ENCODE peak calls at places on chromosomes 12 and 14, in eight cellular contexts. W, V, S, P, D, H, B and U are unnamed samples. For H3K27me3, the result is how much of the 10 kb centered on the place peaks cover.

GRCh38 chr14:100899841-100900771 is 3.4 kb downstream of the RTL1 start:
- DNase-seq in D (peak), W (peak), B (no peak), H (no peak), P (no peak), S (peak), V (peak), U (no peak)

GRCh38 chr12:66668311-66668710 is 10.6 kb downstream of the GRIP1 start:
- DNase-seq in H (no peak), P (no peak), V (no peak), S (no peak), B (no peak), D (no peak), W (no peak), U (no peak)

GRCh38 chr14:99546230-99546879 is 57.7 kb downstream of the CCDC85C start:
- DNase-seq in D (no peak), W (peak), V (no peak), P (no peak), H (no peak), S (peak), B (no peak), U (no peak)

GRCh38 chr12:16062611-16063010 is 151.5 kb downstream of the DERA start:
- DNase-seq in S (no peak), D (no peak), W (no peak), H (no peak), B (no peak), V (no peak), P (no peak), U (peak)

GRCh38 chr12:69196302-69197288 is 42.8 kb upstream of the CPSF6 start:
- DNase-seq in B (no peak), H (no peak), S (peak), W (no peak), P (peak), V (peak), D (peak), U (peak)

GRCh38 chr12:112116232-112117060 is 7.9 kb upstream of the NAA25 start:
- DNase-seq in D (peak), H (peak), W (peak), B (no peak), V (peak), S (peak), P (no peak), U (peak)

GRCh38 chr12:7059780-7060179 is 738 bp upstream of the C1S start:
- DNase-seq in V (no peak), B (no peak), H (no peak), W (no peak), D (no peak), P (no peak), S (no peak), U (no peak)

GRCh38 chr14:75163677-75164076 is 12.7 kb downstream of the TMED10 start:
- DNase-seq in B (no peak), S (no peak), P (no peak), V (no peak), H (no peak), D (no peak), W (no peak), U (no peak)

GRCh38 chr14:20454645-20455354 is at the start of the genes APEX1 and OSGEP:
- DNase-seq in B (peak), H (peak), P (peak), W (peak), S (peak), D (peak), V (peak), U (peak)

GRCh38 chr14:91606851-91607250 is 96.7 kb upstream of the PPP4R3A start:
- DNase-seq in V (no peak), B (no peak), W (no peak), H (no peak), S (no peak), P (no peak), D (no peak), U (peak)

GRCh38 chr12:106918746-106919145 is 37.0 kb upstream of the TMEM263 start:
- DNase-seq in W (peak), P (peak), B (no peak), D (peak), V (peak), S (no peak), H (peak), U (no peak)

GRCh38 chr12:22043943-22044342 is 2.1 kb upstream of the CMAS start:
- DNase-seq in H (no peak), B (no peak), S (no peak), P (no peak), D (no peak), W (no peak), V (no peak), U (no peak)

GRCh38 chr12:81077686-81078441 is at the start of gene ACSS3:
- DNase-seq in D (peak), S (no peak), H (no peak), P (no peak), W (peak), B (no peak), V (peak), U (no peak)

GRCh38 chr12:20585055-20585625 is 110.0 kb upstream of the SLCO1C1 start:
- DNase-seq in V (no peak), D (no peak), P (no peak), B (no peak), H (no peak), S (no peak), W (no peak), U (no peak)

GRCh38 chr14:64762044-64763034 is 58.1 kb downstream of the PLEKHG3 start:
- DNase-seq in V (no peak), W (peak), H (peak), D (peak), B (no peak), P (no peak), S (peak), U (no peak)

GRCh38 chr12:95740751-95741150 is 49.8 kb downstream of the NTN4 start:
- DNase-seq in V (no peak), S (no peak), B (no peak), D (no peak), W (no peak), P (no peak), H (no peak), U (no peak)

GRCh38 chr14:74501135-74501614 is 7.6 kb downstream of the ISCA2 start:
- DNase-seq in H (no peak), D (peak), B (no peak), W (peak), S (peak), V (peak), P (no peak), U (no peak)

GRCh38 chr12:51549637-51550036 is 41.4 kb upstream of the SCN8A start:
- DNase-seq in W (no peak), V (no peak), H (no peak), B (no peak), S (no peak), D (no peak), P (no peak), U (no peak)

GRCh38 chr14:65101631-65102440 is 481 bp downstream of the MAX start:
- DNase-seq in D (no peak), W (peak), H (no peak), P (no peak), V (peak), B (no peak), S (no peak), U (no peak)

GRCh38 chr14:99326041-99326710 is 54.2 kb upstream of the BCL11B start:
- DNase-seq in H (no peak), P (no peak), S (no peak), D (no peak), V (no peak), W (peak), B (no peak), U (no peak)

GRCh38 chr14:46840971-46841729 is 189.6 kb upstream of the RPL10L start:
- DNase-seq in H (no peak), S (no peak), V (peak), P (no peak), W (no peak), B (no peak), D (no peak), U (no peak)

GRCh38 chr12:77537648-77538047 is 293.0 kb upstream of the NAV3 start:
- DNase-seq in W (no peak), B (no peak), S (no peak), D (no peak), V (no peak), H (no peak), P (no peak), U (no peak)

GRCh38 chr12:30985814-30986452 is 59.4 kb downstream of the TSPAN11 start:
- DNase-seq in V (peak), P (peak), W (peak), B (no peak), H (peak), D (peak), S (peak), U (no peak)

GRCh38 chr12:59444932-59445331 is 150.9 kb upstream of the SLC16A7 start:
- DNase-seq in V (no peak), S (no peak), D (no peak), W (no peak), B (no peak), P (no peak), H (no peak), U (no peak)

GRCh38 chr12:49533331-49533730 is 5.5 kb upstream of the KCNH3 start:
- DNase-seq in B (no peak), D (no peak), P (no peak), S (no peak), H (no peak), V (no peak), W (no peak), U (no peak)

GRCh38 chr12:49535921-49536525 is 2.8 kb upstream of the KCNH3 start:
- DNase-seq in D (no peak), S (no peak), B (no peak), H (no peak), V (no peak), P (no peak), W (no peak), U (no peak)

GRCh38 chr12:49537231-49537708 is 1.6 kb upstream of the KCNH3 start:
- DNase-seq in W (no peak), V (peak), B (no peak), D (no peak), H (no peak), S (no peak), P (no peak), U (no peak)

GRCh38 chr12:49536526-49537195 is 2.2 kb upstream of the KCNH3 start:
- DNase-seq in B (no peak), W (no peak), V (no peak), S (no peak), P (no peak), D (no peak), H (no peak), U (peak)

DNA sequence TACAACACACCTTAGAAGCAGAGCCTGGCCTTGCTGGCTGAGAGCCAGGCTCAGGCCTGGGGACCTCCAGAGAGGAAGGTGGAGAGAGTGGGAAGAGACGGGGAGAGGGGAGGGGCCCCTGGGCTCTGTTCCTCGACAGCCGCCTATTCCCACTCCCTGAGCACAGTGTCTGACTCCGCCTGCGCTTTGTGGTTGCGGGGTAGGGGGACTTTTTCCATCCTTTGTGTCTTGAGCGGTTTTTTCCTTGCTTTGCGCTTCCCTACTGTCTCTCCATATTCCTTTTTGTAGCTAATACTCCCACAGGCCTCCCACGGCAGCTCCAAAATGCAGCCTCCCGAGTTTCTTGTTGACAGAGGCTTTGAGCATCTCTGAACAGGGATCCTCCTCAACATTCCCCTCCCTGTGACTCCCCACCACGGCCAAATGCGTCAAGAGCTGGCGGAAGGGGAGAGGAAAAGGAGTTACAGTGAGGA is 4.0 kb upstream of the KCNH3 start:
- DNase-seq in H (no peak), V (peak), S (no peak), B (no peak), D (no peak), W (peak), P (no peak), U (no peak)
- H3K27me3 ChIP-seq in H (under half), V (half or more), S (under half), B (under half), D (under half), W (under half), P (under half), U (under half)

GRCh38 chr12:34352098-34352497 is 329.8 kb downstream of the ALG10 start:
- DNase-seq in D (no peak), B (no peak), P (no peak), W (no peak), H (no peak), V (no peak), S (no peak), U (no peak)

GRCh38 chr12:34358198-34358597 is 335.9 kb downstream of the ALG10 start:
- DNase-seq in W (no peak), V (no peak), B (no peak), D (no peak), S (no peak), H (no peak), P (no peak), U (no peak)

GRCh38 chr12:34357791-34358190 is 335.5 kb downstream of the ALG10 start:
- DNase-seq in S (no peak), D (no peak), P (no peak), V (no peak), B (no peak), H (no peak), W (no peak), U (no peak)

GRCh38 chr12:34356233-34356987 is 334.1 kb downstream of the ALG10 start:
- DNase-seq in V (no peak), D (no peak), P (no peak), S (peak), W (no peak), B (no peak), H (no peak), U (no peak)

DNA sequence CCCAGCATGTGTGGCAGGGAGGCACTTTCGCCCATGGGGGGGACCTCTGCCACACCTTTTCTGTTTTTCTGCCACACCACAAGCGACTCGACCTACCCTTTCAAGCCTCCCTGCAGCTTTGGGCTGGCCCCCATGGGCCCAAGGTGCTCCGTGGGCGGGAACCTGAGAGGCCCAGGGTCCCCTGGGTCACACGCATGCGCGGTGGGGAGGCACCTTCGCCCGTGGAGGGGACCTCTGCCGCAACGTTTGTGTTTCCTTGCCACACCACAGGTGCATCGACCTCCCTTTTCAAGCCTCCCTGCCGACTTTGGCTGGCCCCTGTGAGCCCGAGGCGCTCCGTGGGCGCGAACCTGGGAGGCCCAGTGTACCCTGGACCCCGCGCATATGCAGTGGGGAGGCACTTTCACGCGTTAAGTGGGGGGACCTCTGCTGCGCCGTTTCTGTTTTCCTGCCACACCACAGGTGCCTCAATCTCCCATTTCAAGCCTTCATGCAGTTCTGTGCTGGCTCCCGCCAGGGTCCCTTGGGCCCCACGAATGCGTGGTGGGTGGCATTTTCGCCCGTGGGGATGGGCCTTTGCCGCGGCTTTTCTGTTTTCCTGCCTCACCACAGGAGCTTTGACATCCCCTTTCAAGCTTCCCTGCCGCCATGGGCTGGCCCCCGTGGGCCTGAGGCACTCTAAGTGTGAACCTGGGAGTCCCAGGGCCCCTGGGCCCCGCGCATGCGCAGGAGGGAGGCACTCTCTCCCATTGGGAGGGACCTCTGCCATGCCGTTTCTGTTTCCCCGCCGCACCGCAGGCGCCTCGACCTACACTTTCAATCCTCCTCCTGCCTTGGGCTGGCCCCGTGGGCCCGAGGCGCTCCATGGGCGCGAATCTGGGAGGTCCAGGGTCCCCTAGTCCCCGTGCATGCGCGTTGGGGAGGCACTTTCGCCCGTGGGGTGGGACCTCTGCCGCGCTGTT is 332.2 kb downstream of the ALG10 start:
- DNase-seq in P (no peak), V (no peak), D (no peak), B (no peak), H (no peak), S (peak), W (peak), U (no peak)
- TF ChIP-seq POLR2AphosphoS5 in P (no peak), V (no peak), D (no peak), B (no peak), H (no peak), S (no peak), W (no peak), U (no peak)

GRCh38 chr14:70640938-70641547 is 673 bp upstream of the TTC9 start:
- DNase-seq in P (no peak), D (no peak), H (no peak), B (peak), V (peak), W (peak), S (no peak), U (peak)
- TF ChIP-seq REST in P (no peak), D (no peak), H (no peak), B (no peak), V (no peak), W (no peak), S (no peak), U (no peak)

GRCh38 chr14:21535545-21536394 is 9.6 kb upstream of the SALL2 start:
- DNase-seq in P (no peak), B (no peak), V (no peak), W (no peak), S (no peak), D (no peak), H (no peak), U (no peak)

GRCh38 chr14:21539154-21539940 is 13.2 kb upstream of the SALL2 start:
- DNase-seq in B (no peak), D (no peak), S (no peak), W (no peak), V (peak), H (no peak), P (no peak), U (no peak)

GRCh38 chr14:21536395-21537087 is 10.4 kb upstream of the SALL2 start:
- DNase-seq in S (no peak), H (no peak), D (no peak), V (peak), W (no peak), B (no peak), P (no peak), U (no peak)

GRCh38 chr14:21537088-21537424 is 10.9 kb upstream of the SALL2 start:
- DNase-seq in D (no peak), S (no peak), W (no peak), B (no peak), V (no peak), P (no peak), H (no peak), U (no peak)

GRCh38 chr14:21534576-21534975 is 8.4 kb upstream of the SALL2 start:
- DNase-seq in P (no peak), B (no peak), D (no peak), S (no peak), H (no peak), W (no peak), V (peak), U (peak)
- H3K27me3 ChIP-seq in P (under half), B (under half), D (under half), S (under half), H (under half), W (under half), V (under half), U (under half)

GRCh38 chr12:130083002-130083401 is 79.3 kb upstream of the FZD10 start:
- DNase-seq in H (no peak), B (no peak), D (no peak), V (no peak), S (no peak), P (no peak), W (no peak), U (no peak)
- TF ChIP-seq POLR2AphosphoS5 in H (no peak), B (no peak), D (no peak), V (no peak), S (no peak), P (no peak), W (no peak), U (no peak)